ENCODE peak calls at places on chromosomes 13 and 19, in ten cellular contexts. E is adrenal gland; S is omental fat pad; V is AG08396; F is NCI-H146; T is thoracic aorta; C is stimulated activated CD8-positive, alpha-beta memory T cell treated with anti-CD3 and anti-CD28 coated beads, Interleukin-4, amount 100 ng/mL, for 48 hours; M is DMS153; A is nucleus accumbens; U is AG09309. N is an unnamed sample.

GRCh38 chr13:66087149-66087780 is 1142.9 kb downstream of the PCDH9 start:
- DNase-seq in E (no peak), S (no peak), V (no peak), F (no peak), T (no peak), C (no peak), M (no peak), A (no peak), U (no peak), N (no peak)

GRCh38 chr13:76879211-76879875 is 6.9 kb downstream of the KCTD12 start:
- DNase-seq in E (peak), S (no peak), V (peak), F (peak), T (peak), C (peak), M (no peak), A (peak), U (peak), N (no peak)

GRCh38 chr19:46271488-46272197 is 25.2 kb upstream of the HIF3A start:
- DNase-seq in E (no peak), S (no peak), V (peak), F (no peak), T (no peak), C (peak), M (no peak), A (no peak), U (peak), N (no peak)

GRCh38 chr19:11453468-11454341 is 18.3 kb downstream of the PRKCSH start:
- DNase-seq in E (no peak), S (no peak), V (no peak), F (no peak), T (no peak), C (peak), M (no peak), A (no peak), U (no peak), N (no peak)

GRCh38 chr19:36136975-36137686 is 2.7 kb upstream of the CAPNS1 start:
- DNase-seq in E (peak), S (no peak), V (peak), F (peak), T (peak), C (no peak), M (peak), A (no peak), U (no peak), N (no peak)

GRCh38 chr13:87384099-87384498 is 287.1 kb upstream of the SLITRK5 start:
- DNase-seq in E (no peak), S (no peak), V (no peak), F (no peak), T (no peak), C (no peak), M (no peak), A (no peak), U (no peak), N (no peak)

GRCh38 chr13:72505376-72505775 is 222.1 kb downstream of the MZT1 start:
- DNase-seq in E (no peak), S (no peak), V (no peak), F (no peak), T (no peak), C (no peak), M (no peak), A (no peak), U (no peak), N (no peak)

GRCh38 chr13:108987488-108987887 is 358.1 kb downstream of the MYO16 start:
- DNase-seq in E (no peak), S (no peak), V (peak), F (no peak), T (no peak), C (no peak), M (no peak), A (no peak), U (peak), N (no peak)

GRCh38 chr19:1243768-1244692 is 2.5 kb downstream of the ATP5F1D start:
- DNase-seq in E (peak), S (peak), V (peak), F (peak), T (no peak), C (peak), M (peak), A (peak), U (no peak), N (no peak)

GRCh38 chr19:45254044-45254531 is 3.0 kb downstream of the MARK4 start:
- DNase-seq in E (no peak), S (no peak), V (no peak), F (no peak), T (no peak), C (no peak), M (no peak), A (no peak), U (no peak), N (no peak)

GRCh38 chr13:43229506-43229905 is 206.1 kb downstream of the DNAJC15 start:
- DNase-seq in E (no peak), S (no peak), V (peak), F (no peak), T (no peak), C (no peak), M (no peak), A (no peak), U (peak), N (no peak)

GRCh38 chr19:15436826-15437110 is 13.0 kb downstream of the WIZ start:
- DNase-seq in E (no peak), S (no peak), V (no peak), F (no peak), T (no peak), C (no peak), M (no peak), A (no peak), U (no peak), N (no peak)

GRCh38 chr13:97030705-97031452 is 36.6 kb upstream of the OXGR1 start:
- DNase-seq in E (no peak), S (no peak), V (peak), F (peak), T (no peak), C (no peak), M (peak), A (no peak), U (peak), N (no peak)

GRCh38 chr13:74145249-74145970 is 11.2 kb upstream of the KLF12 start:
- DNase-seq in E (no peak), S (no peak), V (peak), F (no peak), T (no peak), C (no peak), M (no peak), A (no peak), U (no peak), N (no peak)

GRCh38 chr13:32969516-32969941 is 46.7 kb upstream of the KL start:
- DNase-seq in E (peak), S (no peak), V (peak), F (no peak), T (no peak), C (no peak), M (no peak), A (no peak), U (peak), N (no peak)

GRCh38 chr19:14347999-14348889 is 33.0 kb upstream of the ADGRE5 start:
- DNase-seq in E (peak), S (peak), V (peak), F (peak), T (no peak), C (peak), M (no peak), A (no peak), U (no peak), N (no peak)

GRCh38 chr19:51066393-51066792 is 1.5 kb upstream of the KLK13 start:
- DNase-seq in E (no peak), S (no peak), V (no peak), F (no peak), T (no peak), C (no peak), M (no peak), A (no peak), U (no peak), N (no peak)

GRCh38 chr19:32200312-32201038 is 144.9 kb upstream of the ZNF507 start:
- DNase-seq in E (no peak), S (no peak), V (no peak), F (no peak), T (no peak), C (no peak), M (no peak), A (no peak), U (no peak), N (no peak)

GRCh38 chr19:35155441-35155840 is 906 bp downstream of the FXYD5 start:
- DNase-seq in E (no peak), S (no peak), V (no peak), F (no peak), T (no peak), C (peak), M (no peak), A (no peak), U (no peak), N (no peak)

GRCh38 chr19:52592301-52592700 is 22.2 kb downstream of the ZNF701 start:
- DNase-seq in E (no peak), S (no peak), V (no peak), F (no peak), T (no peak), C (no peak), M (no peak), A (no peak), U (no peak), N (no peak)

GRCh38 chr13:98848736-98849135 is 96.3 kb upstream of the SLC15A1 start:
- DNase-seq in E (no peak), S (no peak), V (no peak), F (no peak), T (no peak), C (no peak), M (no peak), A (no peak), U (no peak), N (no peak)

GRCh38 chr13:35131471-35131870 is 189.4 kb downstream of the NBEA start:
- DNase-seq in E (no peak), S (no peak), V (no peak), F (no peak), T (no peak), C (no peak), M (no peak), A (no peak), U (no peak), N (no peak)

GRCh38 chr13:23817833-23818232 is 71.4 kb downstream of the MIPEP start:
- DNase-seq in E (no peak), S (no peak), V (no peak), F (no peak), T (no peak), C (no peak), M (no peak), A (no peak), U (no peak), N (no peak)

GRCh38 chr13:29457299-29457698 is 138.2 kb downstream of the SLC7A1 start:
- DNase-seq in E (no peak), S (no peak), V (no peak), F (no peak), T (no peak), C (no peak), M (no peak), A (no peak), U (peak), N (no peak)

GRCh38 chr19:11446652-11447301 is 11.3 kb downstream of the PRKCSH start:
- DNase-seq in E (peak), S (no peak), V (peak), F (no peak), T (no peak), C (peak), M (no peak), A (peak), U (no peak), N (no peak)

GRCh38 chr13:35700661-35701060 is 224.2 kb upstream of the MAB21L1 start:
- DNase-seq in E (no peak), S (no peak), V (peak), F (no peak), T (no peak), C (no peak), M (no peak), A (no peak), U (peak), N (no peak)

GRCh38 chr13:81986308-81986707 is 1645.4 kb upstream of the SPRY2 start:
- DNase-seq in E (no peak), S (no peak), V (no peak), F (no peak), T (no peak), C (no peak), M (no peak), A (no peak), U (no peak), N (no peak)

GRCh38 chr13:98503175-98504028 is 73.5 kb downstream of the STK24 start:
- DNase-seq in E (no peak), S (no peak), V (no peak), F (no peak), T (no peak), C (no peak), M (no peak), A (no peak), U (no peak), N (no peak)

GRCh38 chr19:45780448-45781281 is 1.6 kb downstream of the DMPK start:
- DNase-seq in E (peak), S (no peak), V (no peak), F (no peak), T (no peak), C (no peak), M (no peak), A (no peak), U (no peak), N (no peak)

GRCh38 chr13:72104656-72105180 is 237.7 kb upstream of the DACH1 start:
- DNase-seq in E (no peak), S (no peak), V (no peak), F (no peak), T (no peak), C (no peak), M (no peak), A (no peak), U (no peak), N (no peak)

GRCh38 chr13:97976551-97977375 is 23.3 kb downstream of the IPO5 start:
- DNase-seq in E (peak), S (no peak), V (peak), F (peak), T (peak), C (peak), M (no peak), A (no peak), U (no peak), N (no peak)

GRCh38 chr13:23743717-23744116 is 145.5 kb downstream of the MIPEP start:
- DNase-seq in E (no peak), S (no peak), V (no peak), F (peak), T (no peak), C (no peak), M (no peak), A (no peak), U (no peak), N (no peak)

GRCh38 chr19:43624933-43625332 is 5.5 kb upstream of the ZNF428 start:
- DNase-seq in E (peak), S (peak), V (no peak), F (no peak), T (no peak), C (peak), M (no peak), A (no peak), U (no peak), N (no peak)

GRCh38 chr19:15374105-15374651 is 5.4 kb downstream of the AKAP8 start:
- DNase-seq in E (peak), S (no peak), V (no peak), F (no peak), T (no peak), C (no peak), M (no peak), A (no peak), U (no peak), N (no peak)

GRCh38 chr19:29622191-29623070 is 16.3 kb downstream of the POP4 start:
- DNase-seq in E (no peak), S (no peak), V (peak), F (no peak), T (no peak), C (peak), M (no peak), A (no peak), U (no peak), N (no peak)

GRCh38 chr13:61086052-61086451 is 329.6 kb downstream of the PCDH20 start:
- DNase-seq in E (no peak), S (no peak), V (no peak), F (no peak), T (no peak), C (no peak), M (no peak), A (no peak), U (no peak), N (no peak)

N was measured in NCI-H510A.